ENCODE peak calls at places on chromosomes 6 and 20, in nine cellular contexts. W, I, U, R, X, O, S, L and F are unnamed samples.

GRCh38 chr6:6713660-6714446 is 125.3 kb downstream of the LY86 start:
- DNase-seq in O (no peak), L (no peak), S (peak; percentile 28), I (no peak), W (peak; percentile 52), U (peak; percentile 86), X (no peak), R (no peak), F (no peak)

GRCh38 chr6:118283759-118284158 is 264.3 kb upstream of the PLN start:
- DNase-seq in W (peak; percentile 68), I (no peak), O (peak; percentile 47), U (peak; percentile 59), X (no peak), R (peak; percentile 28), S (peak; percentile 69), L (peak; percentile 59), F (peak; percentile 17)

GRCh38 chr6:31400467-31401289 is 2.7 kb upstream of the MICA start:
- DNase-seq in O (no peak), S (peak; percentile 83), U (peak; percentile 61), R (peak; percentile 81), W (peak; percentile 34), L (peak; percentile 86), I (peak; percentile 84), X (no peak), F (peak; percentile 79)

GRCh38 chr6:21604081-21604480 is 10.5 kb downstream of the SOX4 start:
- DNase-seq in X (no peak), O (no peak), I (no peak), S (no peak), U (no peak), W (no peak), L (no peak), R (no peak), F (no peak)

GRCh38 chr6:168060521-168060931 is 18.5 kb downstream of the FRMD1 start:
- DNase-seq in O (peak; percentile 84), I (peak; percentile 72), L (peak; percentile 89), X (peak; percentile 33), U (peak; percentile 65), S (peak; percentile 83), R (peak; percentile 40), W (peak; percentile 43), F (peak; percentile 24)

GRCh38 chr6:83735461-83735860 is 26.6 kb upstream of the SNAP91 start:
- DNase-seq in W (no peak), X (no peak), I (no peak), U (peak; percentile 1), R (no peak), O (no peak), L (no peak), S (no peak), F (no peak)

GRCh38 chr20:39885975-39886649 is 802.9 kb downstream of the MAFB start:
- DNase-seq in I (peak; percentile 51), S (peak; percentile 76), L (peak; percentile 38), O (no peak), U (peak; percentile 94), X (peak; percentile 70), W (peak; percentile 88), R (peak; percentile 43), F (peak; percentile 58)

GRCh38 chr6:17995414-17995813 is 8.0 kb upstream of the KIF13A start:
- DNase-seq in L (no peak), U (no peak), X (no peak), I (no peak), O (no peak), W (no peak), R (no peak), S (no peak), F (no peak)

GRCh38 chr20:49984426-49985153 is 1.8 kb downstream of the SNAI1 start:
- DNase-seq in S (no peak), X (no peak), W (no peak), I (no peak), R (no peak), L (no peak), O (no peak), U (no peak), F (no peak)

GRCh38 chr20:49985157-49985556 is 2.4 kb downstream of the SNAI1 start:
- DNase-seq in W (no peak), S (no peak), X (no peak), R (no peak), O (no peak), U (no peak), L (no peak), I (no peak), F (no peak)

GRCh38 chr20:49983123-49983847 is 505 bp downstream of the SNAI1 start:
- DNase-seq in I (no peak), R (no peak), W (no peak), S (no peak), X (no peak), L (no peak), U (no peak), O (no peak), F (no peak)

GRCh38 chr20:49982346-49983122 is at the start of gene SNAI1:
- DNase-seq in U (peak; percentile 78), O (peak; percentile 54), I (peak; percentile 81), L (peak; percentile 86), R (peak; percentile 77), S (peak; percentile 86), X (no peak), W (peak; percentile 86), F (peak; percentile 87)

DNA sequence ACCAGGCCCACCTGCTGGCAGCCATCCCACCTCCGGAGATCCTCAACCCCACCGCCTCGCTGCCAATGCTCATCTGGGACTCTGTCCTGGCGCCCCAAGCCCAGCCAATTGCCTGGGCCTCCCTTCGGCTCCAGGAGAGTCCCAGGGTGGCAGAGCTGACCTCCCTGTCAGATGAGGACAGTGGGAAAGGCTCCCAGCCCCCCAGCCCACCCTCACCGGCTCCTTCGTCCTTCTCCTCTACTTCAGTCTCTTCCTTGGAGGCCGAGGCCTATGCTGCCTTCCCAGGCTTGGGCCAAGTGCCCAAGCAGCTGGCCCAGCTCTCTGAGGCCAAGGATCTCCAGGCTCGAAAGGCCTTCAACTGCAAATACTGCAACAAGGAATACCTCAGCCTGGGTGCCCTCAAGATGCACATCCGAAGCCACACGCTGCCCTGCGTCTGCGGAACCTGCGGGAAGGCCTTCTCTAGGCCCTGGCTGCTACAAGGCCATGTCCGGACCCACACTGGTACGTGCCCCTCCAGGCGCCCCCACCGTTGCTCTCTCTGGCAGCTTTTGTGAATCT is 1.1 kb downstream of the SNAI1 start:
- DNase-seq in I (peak; percentile 38), U (peak; percentile 63), L (no peak), R (peak; percentile 39), O (no peak), X (no peak), S (no peak), W (peak; percentile 49), F (peak; percentile 46)
- H3K4me3 ChIP-seq in I (peak overlapping the region; percentile 65), U (peak overlapping the region; percentile 97), L (peak overlapping the region; percentile 59), R (no peak overlapping the region), O (peak overlapping the region; percentile 89), X (no peak overlapping the region), S (no peak overlapping the region), W (peak overlapping the region; percentile 92), F (peak overlapping the region; percentile 72)

GRCh38 chr6:48615041-48615440 is 504.0 kb upstream of the PTCHD4 start:
- DNase-seq in I (no peak), X (no peak), R (no peak), S (no peak), W (peak; percentile 30), L (no peak), U (no peak), O (no peak), F (no peak)

GRCh38 chr6:48611332-48611731 is 500.3 kb upstream of the PTCHD4 start:
- DNase-seq in I (no peak), L (no peak), W (peak; percentile 46), X (no peak), O (peak; percentile 56), U (no peak), S (no peak), R (no peak), F (no peak)

GRCh38 chr6:48613221-48613949 is 502.4 kb upstream of the PTCHD4 start:
- DNase-seq in S (no peak), U (no peak), L (no peak), X (no peak), O (no peak), W (no peak), I (no peak), R (no peak), F (no peak)

GRCh38 chr6:48614326-48614725 is 503.3 kb upstream of the PTCHD4 start:
- DNase-seq in W (no peak), R (no peak), S (no peak), U (no peak), O (no peak), I (no peak), L (no peak), X (no peak), F (no peak)

DNA sequence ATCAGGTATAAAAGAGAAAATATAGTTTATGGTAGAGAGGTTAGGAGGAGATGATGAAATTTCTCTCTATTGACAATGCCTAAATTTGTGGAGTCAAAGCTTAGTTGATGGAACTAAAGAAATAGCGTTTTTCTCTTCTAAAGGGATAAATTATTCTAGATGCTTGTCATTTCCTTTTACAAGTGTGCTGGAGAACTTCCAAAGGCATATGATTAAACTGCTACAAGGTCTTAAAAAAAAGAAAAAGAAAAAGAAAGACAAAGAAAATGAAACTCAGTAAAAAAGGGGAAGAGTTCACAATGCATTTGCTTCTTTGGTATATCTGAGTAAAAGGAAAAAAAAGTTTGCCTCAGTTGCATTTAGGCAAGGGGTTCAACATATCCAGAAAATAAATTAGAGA is 499.8 kb upstream of the PTCHD4 start:
- DNase-seq in X (no peak), L (no peak), U (no peak), W (peak; percentile 18), O (no peak), R (no peak), S (no peak), I (no peak), F (no peak)
- H3K4me3 ChIP-seq in X (no peak overlapping the region), L (no peak overlapping the region), U (no peak overlapping the region), W (no peak overlapping the region), O (no peak overlapping the region), R (no peak overlapping the region), S (no peak overlapping the region), I (no peak overlapping the region), F (no peak overlapping the region)

GRCh38 chr20:32839227-32839981 is 19.3 kb upstream of the EFCAB8 start:
- DNase-seq in O (no peak), S (no peak), X (no peak), I (no peak), L (no peak), R (no peak), W (no peak), U (no peak), F (no peak)
- H3K4me3 ChIP-seq in O (no peak overlapping the region), S (no peak overlapping the region), X (no peak overlapping the region), I (no peak overlapping the region), L (no peak overlapping the region), R (no peak overlapping the region), W (no peak overlapping the region), U (no peak overlapping the region), F (no peak overlapping the region)

GRCh38 chr6:88168362-88168761 is 2.2 kb upstream of the CNR1 start:
- DNase-seq in I (no peak), S (no peak), O (no peak), X (no peak), L (no peak), W (no peak), R (no peak), U (no peak), F (no peak)

GRCh38 chr6:88166493-88166900 is 350 bp upstream of the CNR1 start:
- DNase-seq in S (no peak), R (no peak), L (no peak), U (no peak), W (no peak), I (peak; percentile 14), X (no peak), O (no peak), F (no peak)

GRCh38 chr6:88166901-88167624 is 916 bp upstream of the CNR1 start:
- DNase-seq in O (no peak), W (no peak), R (no peak), U (no peak), I (peak; percentile 10), X (no peak), L (no peak), S (no peak), F (peak; percentile 6)

GRCh38 chr6:88165877-88166492 is at the start of gene CNR1:
- DNase-seq in W (no peak), S (peak; percentile 23), X (no peak), L (peak; percentile 52), I (peak; percentile 53), U (peak; percentile 11), R (peak; percentile 32), O (no peak), F (peak; percentile 44)

GRCh38 chr6:88167625-88167937 is 1.4 kb upstream of the CNR1 start:
- DNase-seq in S (no peak), R (no peak), I (no peak), U (no peak), L (no peak), O (no peak), W (no peak), X (no peak), F (no peak)
- H3K4me3 ChIP-seq in S (no peak overlapping the region), R (peak overlapping the region; percentile 44), I (peak overlapping the region; percentile 56), U (no peak overlapping the region), L (peak overlapping the region; percentile 70), O (no peak overlapping the region), W (no peak overlapping the region), X (peak overlapping the region; percentile 60), F (no peak overlapping the region)